ENCODE peak calls at places on chromosome 7, in four cellular contexts. One of them, this sample, is unnamed.

GRCh38 chr7:150317748-150318444 is 5.3 kb upstream of the LRRC61 start:
- DNase-seq in MM.1S: no peak
- DNase-seq in mammary epithelial cell: no peak
- DNase-seq in neural progenitor cell: no peak
- DNase-seq in this sample: no peak

GRCh38 chr7:727806-728460 is 852 bp upstream of the PRKAR1B start:
- DNase-seq in MM.1S: no peak
- DNase-seq in mammary epithelial cell: no peak
- DNase-seq in neural progenitor cell: peak; percentile 30
- DNase-seq in this sample: no peak

GRCh38 chr7:116557066-116557585 is 32.3 kb downstream of the CAV1 start:
- DNase-seq in neural progenitor cell: peak; percentile 16
- DNase-seq in mammary epithelial cell: no peak
- DNase-seq in MM.1S: no peak
- DNase-seq in this sample: no peak

GRCh38 chr7:101488826-101489572 is 126.3 kb downstream of the COL26A1 start:
- DNase-seq in neural progenitor cell: no peak
- DNase-seq in mammary epithelial cell: no peak
- DNase-seq in MM.1S: no peak
- DNase-seq in this sample: no peak

GRCh38 chr7:91347288-91347687 is 83.1 kb downstream of the FZD1 start:
- DNase-seq in neural progenitor cell: no peak
- DNase-seq in mammary epithelial cell: no peak
- DNase-seq in MM.1S: no peak
- DNase-seq in this sample: no peak

GRCh38 chr7:117834983-117835664 is 38.1 kb downstream of the CTTNBP2 start:
- DNase-seq in neural progenitor cell: peak; percentile 37
- DNase-seq in MM.1S: no peak
- DNase-seq in mammary epithelial cell: no peak
- DNase-seq in this sample: no peak

GRCh38 chr7:117118579-117119180 is 165.4 kb downstream of the ST7 start:
- DNase-seq in neural progenitor cell: no peak
- DNase-seq in MM.1S: no peak
- DNase-seq in mammary epithelial cell: no peak
- DNase-seq in this sample: no peak

GRCh38 chr7:30836991-30837390 is 65.8 kb downstream of the MINDY4 start:
- DNase-seq in neural progenitor cell: no peak
- DNase-seq in MM.1S: no peak
- DNase-seq in mammary epithelial cell: no peak
- DNase-seq in this sample: no peak

GRCh38 chr7:77563275-77563674 is 26.2 kb downstream of the PTPN12 start:
- DNase-seq in mammary epithelial cell: no peak
- DNase-seq in neural progenitor cell: no peak
- DNase-seq in MM.1S: no peak
- DNase-seq in this sample: no peak

GRCh38 chr7:129943352-129943751 is 9.4 kb downstream of the UBE2H start:
- DNase-seq in neural progenitor cell: no peak
- DNase-seq in mammary epithelial cell: no peak
- DNase-seq in MM.1S: no peak
- DNase-seq in this sample: no peak

GRCh38 chr7:70512719-70513118 is 619.2 kb upstream of the GALNT17 start:
- DNase-seq in mammary epithelial cell: no peak
- DNase-seq in neural progenitor cell: no peak
- DNase-seq in MM.1S: no peak
- DNase-seq in this sample: no peak

GRCh38 chr7:121605297-121605640 is 209.2 kb upstream of the FAM3C start:
- DNase-seq in MM.1S: peak; percentile 21
- DNase-seq in mammary epithelial cell: peak; percentile 46
- DNase-seq in neural progenitor cell: no peak
- DNase-seq in this sample: no peak

GRCh38 chr7:4931932-4932331 is 27.1 kb downstream of the MMD2 start:
- DNase-seq in mammary epithelial cell: peak; percentile 2
- DNase-seq in MM.1S: peak; percentile 60
- DNase-seq in neural progenitor cell: peak; percentile 21
- DNase-seq in this sample: no peak

GRCh38 chr7:97342512-97342911 is 225.0 kb downstream of the SDHAF3 start:
- DNase-seq in neural progenitor cell: no peak
- DNase-seq in mammary epithelial cell: no peak
- DNase-seq in MM.1S: no peak
- DNase-seq in this sample: no peak

DNA sequence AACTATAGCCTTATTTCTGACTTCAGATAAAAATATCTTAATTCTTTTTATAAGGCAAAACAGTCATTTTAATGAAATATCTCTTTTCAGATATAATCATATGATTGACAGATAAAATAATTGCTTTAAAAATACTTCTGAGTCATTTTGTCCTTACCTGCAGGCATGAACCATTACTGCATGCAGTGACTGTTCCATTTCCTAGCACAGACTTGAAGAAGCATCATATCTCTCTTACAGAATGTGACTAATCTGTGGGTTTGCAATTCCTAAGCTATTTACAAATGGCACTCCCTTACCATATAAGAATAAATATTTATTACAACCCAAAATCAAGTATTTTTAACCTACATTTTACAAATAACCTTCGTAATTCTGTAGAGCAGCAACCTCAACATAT is 120.7 kb downstream of the SRPK2 start:
- DNase-seq in MM.1S: no peak
- DNase-seq in neural progenitor cell: no peak
- DNase-seq in mammary epithelial cell: peak; percentile 84
- DNase-seq in this sample: no peak
- H3K9ac ChIP-seq in MM.1S: peak overlapping the region; percentile 40
- H3K9ac ChIP-seq in neural progenitor cell: no peak overlapping the region
- H3K9ac ChIP-seq in mammary epithelial cell: peak overlapping the region; percentile 87
- H3K9ac ChIP-seq in this sample: peak overlapping the region; percentile 43

GRCh38 chr7:155032978-155033377 is 30.1 kb upstream of the PAXIP1 start:
- DNase-seq in MM.1S: no peak
- DNase-seq in neural progenitor cell: no peak
- DNase-seq in mammary epithelial cell: no peak
- DNase-seq in this sample: no peak
- TF ChIP-seq CTCF in MM.1S: no peak
- TF ChIP-seq CTCF in neural progenitor cell: no peak
- TF ChIP-seq CTCF in mammary epithelial cell: peak; percentile 8
- TF ChIP-seq CTCF in this sample: no peak

GRCh38 chr7:149022961-149023360 is 5.3 kb downstream of the PDIA4 start:
- DNase-seq in neural progenitor cell: no peak
- DNase-seq in mammary epithelial cell: no peak
- DNase-seq in MM.1S: no peak
- DNase-seq in this sample: no peak

GRCh38 chr7:149020483-149020882 is 7.8 kb downstream of the PDIA4 start:
- DNase-seq in MM.1S: no peak
- DNase-seq in mammary epithelial cell: no peak
- DNase-seq in neural progenitor cell: no peak
- DNase-seq in this sample: no peak

GRCh38 chr7:149023662-149024061 is 4.6 kb downstream of the PDIA4 start:
- DNase-seq in mammary epithelial cell: no peak
- DNase-seq in MM.1S: no peak
- DNase-seq in neural progenitor cell: no peak
- DNase-seq in this sample: no peak

GRCh38 chr7:149016876-149017275 is 11.4 kb downstream of the PDIA4 start:
- DNase-seq in neural progenitor cell: no peak
- DNase-seq in mammary epithelial cell: no peak
- DNase-seq in MM.1S: no peak
- DNase-seq in this sample: no peak

GRCh38 chr7:149021725-149022062 is 6.6 kb downstream of the PDIA4 start:
- DNase-seq in mammary epithelial cell: peak; percentile 41
- DNase-seq in neural progenitor cell: no peak
- DNase-seq in MM.1S: no peak
- DNase-seq in this sample: no peak
- H3K9ac ChIP-seq in mammary epithelial cell: no peak overlapping the region
- H3K9ac ChIP-seq in neural progenitor cell: no peak overlapping the region
- H3K9ac ChIP-seq in MM.1S: no peak overlapping the region
- H3K9ac ChIP-seq in this sample: no peak overlapping the region

GRCh38 chr7:141752634-141753033 is 11.3 kb upstream of the TAS2R3 start:
- DNase-seq in mammary epithelial cell: no peak
- DNase-seq in MM.1S: peak; percentile 20
- DNase-seq in neural progenitor cell: no peak
- DNase-seq in this sample: no peak
- TF ChIP-seq CTCF in mammary epithelial cell: peak; percentile 25
- TF ChIP-seq CTCF in MM.1S: peak; percentile 52
- TF ChIP-seq CTCF in neural progenitor cell: peak; percentile 48
- TF ChIP-seq CTCF in this sample: no peak

GRCh38 chr7:107078517-107078966 is 34.0 kb downstream of the PRKAR2B start:
- DNase-seq in mammary epithelial cell: peak; percentile 24
- DNase-seq in neural progenitor cell: peak; percentile 47
- DNase-seq in MM.1S: no peak
- DNase-seq in this sample: no peak

GRCh38 chr7:107077699-107078516 is 33.4 kb downstream of the PRKAR2B start:
- DNase-seq in mammary epithelial cell: no peak
- DNase-seq in MM.1S: no peak
- DNase-seq in neural progenitor cell: no peak
- DNase-seq in this sample: no peak

GRCh38 chr7:107079212-107079940 is 34.9 kb downstream of the PRKAR2B start:
- DNase-seq in MM.1S: no peak
- DNase-seq in mammary epithelial cell: no peak
- DNase-seq in neural progenitor cell: no peak
- DNase-seq in this sample: no peak

GRCh38 chr7:107076781-107077698 is 32.5 kb downstream of the PRKAR2B start:
- DNase-seq in neural progenitor cell: no peak
- DNase-seq in MM.1S: no peak
- DNase-seq in mammary epithelial cell: no peak
- DNase-seq in this sample: no peak

DNA sequence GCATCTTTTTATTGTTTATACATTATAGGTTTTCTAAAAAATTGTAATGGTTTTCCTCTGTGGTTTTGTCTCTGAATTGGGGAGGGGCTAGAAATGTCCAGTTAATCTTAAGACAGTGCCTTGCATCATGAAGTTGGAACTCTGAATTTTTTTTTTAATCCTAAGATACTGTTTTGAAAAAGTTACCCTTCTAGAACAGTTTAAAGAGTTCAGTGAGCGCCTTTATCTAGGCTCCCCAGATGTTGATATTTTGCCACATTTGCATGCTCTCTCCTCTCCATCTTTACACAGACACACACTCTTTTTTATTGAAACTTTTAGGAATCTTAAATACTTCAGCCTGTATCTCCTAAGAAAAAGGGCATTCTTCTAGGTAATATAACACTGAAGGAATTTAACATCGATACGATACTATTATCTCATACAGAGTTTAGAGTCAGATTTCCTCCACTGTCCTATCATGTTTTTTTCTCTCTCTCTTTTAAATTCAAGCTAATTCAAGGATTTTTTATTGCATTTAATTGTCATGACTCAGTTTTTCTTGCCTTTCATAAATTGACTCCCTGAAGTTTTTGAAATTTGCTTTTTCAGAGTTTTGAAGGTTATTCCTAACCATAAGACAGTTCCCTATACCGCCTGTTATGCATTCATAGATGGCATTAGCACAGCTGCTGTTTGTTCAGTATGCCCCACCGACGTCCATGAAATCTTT is 31.5 kb downstream of the PRKAR2B start:
- DNase-seq in mammary epithelial cell: no peak
- DNase-seq in MM.1S: no peak
- DNase-seq in neural progenitor cell: no peak
- DNase-seq in this sample: no peak
- H3K9ac ChIP-seq in mammary epithelial cell: no peak overlapping the region
- H3K9ac ChIP-seq in MM.1S: no peak overlapping the region
- H3K9ac ChIP-seq in neural progenitor cell: no peak overlapping the region
- H3K9ac ChIP-seq in this sample: no peak overlapping the region

GRCh38 chr7:104973227-104973626 is 40.8 kb upstream of the KMT2E start:
- DNase-seq in mammary epithelial cell: peak; percentile 76
- DNase-seq in neural progenitor cell: no peak
- DNase-seq in MM.1S: no peak
- DNase-seq in this sample: no peak

GRCh38 chr7:104969183-104969582 is 44.8 kb upstream of the KMT2E start:
- DNase-seq in mammary epithelial cell: no peak
- DNase-seq in neural progenitor cell: no peak
- DNase-seq in MM.1S: no peak
- DNase-seq in this sample: no peak

GRCh38 chr7:104972510-104972909 is 41.5 kb upstream of the KMT2E start:
- DNase-seq in mammary epithelial cell: no peak
- DNase-seq in MM.1S: no peak
- DNase-seq in neural progenitor cell: no peak
- DNase-seq in this sample: no peak

GRCh38 chr7:104973909-104974415 is 40.0 kb upstream of the KMT2E start:
- DNase-seq in MM.1S: no peak
- DNase-seq in neural progenitor cell: no peak
- DNase-seq in mammary epithelial cell: peak; percentile 68
- DNase-seq in this sample: no peak

GRCh38 chr7:104971290-104972071 is 42.5 kb upstream of the KMT2E start:
- DNase-seq in mammary epithelial cell: peak; percentile 72
- DNase-seq in neural progenitor cell: no peak
- DNase-seq in MM.1S: no peak
- DNase-seq in this sample: no peak
- TF ChIP-seq CTCF in mammary epithelial cell: no peak
- TF ChIP-seq CTCF in neural progenitor cell: no peak
- TF ChIP-seq CTCF in MM.1S: no peak
- TF ChIP-seq CTCF in this sample: no peak

This sample was measured in kidney.